ENCODE peak calls at places on chromosomes 4 and X, in five cellular contexts. J is spleen, W is stomach, X is esophagus squamous epithelium, K is adrenal gland. Y is an unnamed sample.

GRCh38 chrX:153921511-153922285 is 4.4 kb downstream of the ARHGAP4 start:
- DNase-seq in J (peak), W (no peak), X (no peak), K (no peak), Y (no peak)

GRCh38 chr4:4606321-4606720 is 64.5 kb upstream of the STX18 start:
- DNase-seq in J (no peak), W (no peak), X (no peak), K (peak), Y (no peak)

GRCh38 chr4:87967193-87967592 is 8.3 kb upstream of the SPP1 start:
- DNase-seq in J (no peak), W (no peak), X (no peak), K (no peak), Y (no peak)

GRCh38 chr4:41106081-41106480 is 108.3 kb downstream of the APBB2 start:
- DNase-seq in J (no peak), W (no peak), X (no peak), K (no peak), Y (no peak)

GRCh38 chrX:17521871-17522693 is 147.1 kb downstream of the NHS start:
- DNase-seq in J (no peak), W (no peak), X (no peak), K (no peak), Y (no peak)

GRCh38 chr4:2254665-2255500 is 7.0 kb downstream of the MXD4 start:
- DNase-seq in J (peak), W (peak), X (no peak), K (no peak), Y (no peak)

GRCh38 chr4:173415092-173415491 is 16.2 kb upstream of the SCRG1 start:
- DNase-seq in J (no peak), W (no peak), X (no peak), K (no peak), Y (no peak)

GRCh38 chr4:105970371-105970770 is 75.1 kb downstream of the NPNT start:
- DNase-seq in J (no peak), W (no peak), X (no peak), K (no peak), Y (no peak)

GRCh38 chr4:82688091-82688815 is 110.3 kb downstream of the SCD5 start:
- DNase-seq in J (no peak), W (no peak), X (no peak), K (no peak), Y (no peak)

GRCh38 chr4:144658908-144659307 is 13.0 kb downstream of the HHIP start:
- DNase-seq in J (no peak), W (no peak), X (no peak), K (no peak), Y (no peak)

GRCh38 chr4:20028694-20029093 is 223.0 kb upstream of the SLIT2 start:
- DNase-seq in J (no peak), W (no peak), X (no peak), K (no peak), Y (no peak)

GRCh38 chr4:183287309-183287659 is 32.8 kb downstream of the CLDN22 start:
- DNase-seq in J (no peak), W (no peak), X (no peak), K (no peak), Y (no peak)

GRCh38 chr4:74623041-74623440 is 171.3 kb downstream of the BTC start:
- DNase-seq in J (no peak), W (no peak), X (no peak), K (no peak), Y (no peak)

DNA sequence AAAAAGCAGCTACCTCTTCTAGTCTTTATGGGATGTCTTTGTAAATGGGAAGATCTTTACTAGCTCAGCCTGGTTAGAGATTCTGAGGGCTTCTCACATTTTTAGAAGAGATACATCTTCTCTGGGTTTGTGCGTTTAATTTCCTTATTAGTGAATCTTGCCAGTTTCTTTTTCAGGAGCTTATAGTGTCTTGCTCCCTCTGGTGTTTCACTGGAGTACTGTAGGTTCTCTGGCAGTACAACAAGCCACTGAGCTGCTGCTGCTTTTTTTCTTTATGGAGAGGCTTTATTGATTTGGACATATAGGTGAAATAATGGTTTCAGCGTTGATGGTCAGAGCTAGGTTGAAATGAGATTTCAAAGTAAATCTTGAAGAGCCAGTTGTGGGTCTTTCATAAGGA is 82.9 kb downstream of the LAS1L start:
- DNase-seq in J (no peak), W (no peak), X (no peak), K (no peak), Y (no peak)
- TF ChIP-seq CTCF in J (no peak), W (peak), X (peak), K (peak), Y (peak)

GRCh38 chr4:70754990-70755688 is 33.4 kb downstream of the RUFY3 start:
- DNase-seq in J (no peak), W (no peak), X (no peak), K (no peak), Y (no peak)

GRCh38 chr4:70754470-70754869 is 32.7 kb downstream of the RUFY3 start:
- DNase-seq in J (no peak), W (no peak), X (no peak), K (no peak), Y (no peak)

GRCh38 chr4:70759126-70759525 is 37.4 kb downstream of the RUFY3 start:
- DNase-seq in J (no peak), W (no peak), X (no peak), K (no peak), Y (no peak)

GRCh38 chr4:70761276-70761816 is 39.6 kb downstream of the RUFY3 start:
- DNase-seq in J (no peak), W (no peak), X (no peak), K (peak), Y (no peak)

DNA sequence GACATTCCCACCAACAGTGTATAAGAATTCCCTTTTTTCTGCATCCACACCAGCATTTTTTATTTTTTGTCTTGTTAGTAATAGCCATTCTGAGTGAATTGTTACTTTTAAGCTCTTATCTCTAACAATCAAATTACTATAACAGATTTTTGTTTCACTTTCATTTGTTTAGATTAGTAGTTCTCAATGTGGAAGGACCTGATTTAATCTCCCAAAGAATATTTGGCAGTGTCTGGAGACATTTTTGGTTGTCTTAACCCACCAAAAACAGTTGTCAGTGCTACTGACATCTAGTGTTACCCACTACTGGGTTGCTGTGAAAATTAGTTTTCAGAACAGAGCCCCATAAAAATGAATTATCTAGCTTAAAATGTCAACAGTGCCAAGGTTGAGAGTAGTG is 37.9 kb downstream of the RUFY3 start:
- DNase-seq in J (no peak), W (no peak), X (no peak), K (no peak), Y (no peak)
- H3K27ac ChIP-seq in J (no peak), W (no peak), X (no peak), K (no peak), Y (no peak)

GRCh38 chrX:115360220-115360781 is 70.8 kb downstream of the LUZP4 start:
- DNase-seq in J (no peak), W (no peak), X (no peak), K (no peak), Y (no peak)
- TF ChIP-seq CTCF in J (no peak), W (no peak), X (no peak), K (no peak), Y (no peak)

GRCh38 chr4:38504396-38504715 is 159.6 kb upstream of the KLF3 start:
- DNase-seq in J (no peak), W (no peak), X (no peak), K (no peak), Y (no peak)
- H3K27ac ChIP-seq in J (no peak), W (no peak), X (no peak), K (no peak), Y (no peak)

GRCh38 chr4:137343221-137343620 is 189.1 kb downstream of the PCDH18 start:
- DNase-seq in J (no peak), W (no peak), X (no peak), K (no peak), Y (no peak)

DNA sequence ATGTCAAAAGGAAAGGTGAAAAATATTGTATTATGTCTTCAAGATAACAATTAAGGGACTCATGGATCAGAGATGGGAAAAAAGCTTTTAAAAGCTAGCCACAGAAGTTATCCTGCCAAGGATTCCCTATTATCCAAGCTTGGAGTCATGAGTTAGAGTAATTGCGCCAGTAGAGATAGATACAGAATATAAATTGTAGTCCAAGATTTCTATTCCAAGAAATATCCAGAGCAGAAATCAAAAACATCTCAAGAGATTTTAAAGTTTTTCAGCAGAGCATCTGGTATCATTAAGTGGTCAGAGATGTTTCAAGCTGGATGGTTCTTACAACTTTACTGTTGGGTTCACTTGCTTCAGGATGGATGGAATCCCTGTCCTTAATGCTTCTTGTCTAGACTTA is 186.7 kb downstream of the PCDH18 start:
- DNase-seq in J (no peak), W (no peak), X (no peak), K (no peak), Y (no peak)
- TF ChIP-seq CTCF in J (no peak), W (no peak), X (no peak), K (no peak), Y (no peak)

DNA sequence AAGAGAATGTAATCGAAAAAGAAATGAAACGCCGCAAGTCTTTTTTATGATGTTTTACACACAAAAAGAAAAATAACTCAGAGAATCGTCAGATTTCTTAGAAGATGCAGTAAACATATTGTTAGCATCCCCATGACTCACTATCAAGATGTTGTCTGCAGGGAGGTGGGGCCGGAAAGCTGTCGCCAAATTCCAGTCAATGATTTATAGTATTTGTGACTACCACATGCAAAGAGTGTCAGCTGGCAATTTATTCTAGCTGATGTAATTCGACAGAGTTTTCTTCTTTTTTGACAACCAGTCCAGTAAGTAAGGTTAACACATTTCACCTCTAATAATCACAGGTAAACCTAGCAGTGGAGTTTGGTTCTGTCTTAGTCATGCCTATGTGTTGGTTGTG is 19.7 kb upstream of the PPP1R2C start:
- DNase-seq in J (no peak), W (no peak), X (no peak), K (no peak), Y (no peak)
- H3K27ac ChIP-seq in J (no peak), W (no peak), X (no peak), K (no peak), Y (no peak)

GRCh38 chrX:38273453-38273852 is 52.8 kb upstream of the SRPX start:
- DNase-seq in J (no peak), W (no peak), X (no peak), K (no peak), Y (no peak)
- TF ChIP-seq CTCF in J (no peak), W (no peak), X (no peak), K (no peak), Y (no peak)